ENCODE peak calls at places on chromosome 6, in seven cellular contexts. One of them, this sample, is unnamed.

GRCh38 chr6:452301-453067 is 60.9 kb downstream of the IRF4 start:
- DNase-seq in sigmoid colon: no peak
- DNase-seq in astrocyte: no peak
- DNase-seq in upper lobe of right lung: no peak
- DNase-seq in adrenal gland: no peak
- DNase-seq in heart right ventricle: no peak
- DNase-seq in K562: no peak
- DNase-seq in this sample: no peak

GRCh38 chr6:99589290-99589672 is 17.4 kb upstream of the PRDM13 start:
- DNase-seq in sigmoid colon: peak; percentile 59
- DNase-seq in astrocyte: no peak
- DNase-seq in upper lobe of right lung: no peak
- DNase-seq in adrenal gland: no peak
- DNase-seq in heart right ventricle: no peak
- DNase-seq in K562: no peak
- DNase-seq in this sample: peak; percentile 18

GRCh38 chr6:161233986-161234620 is 39.8 kb downstream of the AGPAT4 start:
- DNase-seq in sigmoid colon: peak; percentile 94
- DNase-seq in astrocyte: peak; percentile 90
- DNase-seq in upper lobe of right lung: no peak
- DNase-seq in adrenal gland: peak; percentile 83
- DNase-seq in heart right ventricle: peak; percentile 61
- DNase-seq in K562: no peak
- DNase-seq in this sample: no peak

GRCh38 chr6:28863607-28864320 is 60.0 kb downstream of the TRIM27 start:
- DNase-seq in sigmoid colon: peak; percentile 86
- DNase-seq in astrocyte: peak; percentile 55
- DNase-seq in upper lobe of right lung: peak; percentile 83
- DNase-seq in adrenal gland: peak; percentile 75
- DNase-seq in heart right ventricle: peak; percentile 62
- DNase-seq in K562: peak; percentile 92
- DNase-seq in this sample: peak; percentile 87

GRCh38 chr6:146913842-146914562 is 290.2 kb upstream of the STXBP5 start:
- DNase-seq in sigmoid colon: peak; percentile 82
- DNase-seq in astrocyte: peak; percentile 99
- DNase-seq in upper lobe of right lung: peak; percentile 82
- DNase-seq in adrenal gland: peak; percentile 93
- DNase-seq in heart right ventricle: peak; percentile 51
- DNase-seq in K562: peak; percentile 94
- DNase-seq in this sample: peak; percentile 48

GRCh38 chr6:116446399-116446798 is 14.8 kb upstream of the CALHM6 start:
- DNase-seq in sigmoid colon: no peak
- DNase-seq in astrocyte: peak; percentile 53
- DNase-seq in upper lobe of right lung: no peak
- DNase-seq in adrenal gland: no peak
- DNase-seq in heart right ventricle: no peak
- DNase-seq in K562: no peak
- DNase-seq in this sample: no peak

GRCh38 chr6:54772610-54773009 is 74.0 kb upstream of the FAM83B start:
- DNase-seq in sigmoid colon: no peak
- DNase-seq in astrocyte: no peak
- DNase-seq in upper lobe of right lung: no peak
- DNase-seq in adrenal gland: no peak
- DNase-seq in heart right ventricle: no peak
- DNase-seq in K562: no peak
- DNase-seq in this sample: no peak

GRCh38 chr6:143092768-143093167 is 32.1 kb downstream of the AIG1 start:
- DNase-seq in sigmoid colon: no peak
- DNase-seq in astrocyte: no peak
- DNase-seq in upper lobe of right lung: no peak
- DNase-seq in adrenal gland: no peak
- DNase-seq in heart right ventricle: no peak
- DNase-seq in K562: no peak
- DNase-seq in this sample: no peak

GRCh38 chr6:111119550-111120329 is 32.4 kb downstream of the SLC16A10 start:
- DNase-seq in sigmoid colon: no peak
- DNase-seq in astrocyte: no peak
- DNase-seq in upper lobe of right lung: no peak
- DNase-seq in adrenal gland: no peak
- DNase-seq in heart right ventricle: no peak
- DNase-seq in K562: no peak
- DNase-seq in this sample: no peak

GRCh38 chr6:94074764-94075163 is 655.4 kb upstream of the EPHA7 start:
- DNase-seq in sigmoid colon: no peak
- DNase-seq in astrocyte: no peak
- DNase-seq in upper lobe of right lung: no peak
- DNase-seq in adrenal gland: no peak
- DNase-seq in heart right ventricle: no peak
- DNase-seq in K562: no peak
- DNase-seq in this sample: no peak

GRCh38 chr6:67736816-67737215 is 898.3 kb upstream of the ADGRB3 start:
- DNase-seq in sigmoid colon: no peak
- DNase-seq in astrocyte: peak; percentile 54
- DNase-seq in upper lobe of right lung: no peak
- DNase-seq in adrenal gland: no peak
- DNase-seq in heart right ventricle: no peak
- DNase-seq in K562: no peak
- DNase-seq in this sample: no peak

GRCh38 chr6:13415276-13415675 is 72.1 kb downstream of the GFOD1 start:
- DNase-seq in sigmoid colon: no peak
- DNase-seq in astrocyte: no peak
- DNase-seq in upper lobe of right lung: no peak
- DNase-seq in adrenal gland: no peak
- DNase-seq in heart right ventricle: no peak
- DNase-seq in K562: no peak
- DNase-seq in this sample: no peak
- H3K4me1 ChIP-seq in sigmoid colon: peaks cover 11% of the 10 kb centered on the region
- H3K4me1 ChIP-seq in astrocyte: peaks cover 9% of the 10 kb centered on the region
- H3K4me1 ChIP-seq in upper lobe of right lung: peaks cover 66% of the 10 kb centered on the region
- H3K4me1 ChIP-seq in adrenal gland: no peaks in the 10 kb centered on the region
- H3K4me1 ChIP-seq in heart right ventricle: peaks cover 81% of the 10 kb centered on the region
- H3K4me1 ChIP-seq in K562: no peaks in the 10 kb centered on the region
- H3K4me1 ChIP-seq in this sample: no peaks in the 10 kb centered on the region

DNA sequence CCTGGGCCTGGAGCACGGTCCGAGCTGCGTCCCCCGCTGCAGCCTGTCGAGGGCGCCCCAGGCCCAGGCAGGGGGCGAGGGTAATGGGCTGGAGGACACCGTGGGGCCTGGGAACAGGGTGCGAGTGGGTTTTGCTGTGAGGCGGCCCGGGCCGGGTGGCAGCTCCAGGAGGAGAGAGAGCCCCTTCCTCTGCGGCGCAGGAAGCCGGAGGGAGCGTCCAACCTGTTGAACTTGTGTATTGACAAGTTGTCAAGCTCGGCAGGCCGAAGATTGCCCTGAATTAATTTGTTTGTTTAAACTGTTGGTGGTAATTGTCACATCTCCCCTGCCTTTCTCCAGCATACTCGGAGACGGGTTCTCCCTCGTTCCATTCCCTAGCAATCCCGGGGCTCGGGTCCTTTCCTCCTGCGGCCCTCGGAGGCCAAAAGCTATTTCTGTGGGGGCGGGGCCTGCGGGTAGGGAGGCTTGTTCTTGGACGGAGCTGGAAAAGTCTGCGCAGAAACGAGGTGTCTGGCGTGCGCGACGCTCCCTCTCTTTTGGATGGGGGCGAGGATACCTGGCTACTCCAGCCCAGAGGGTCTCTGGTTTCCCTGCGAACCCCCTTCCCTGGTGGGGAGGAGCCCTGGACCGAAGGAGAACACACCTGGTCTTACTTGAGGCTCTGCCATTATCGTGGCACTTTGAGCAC is 9.9 kb downstream of the NR2E1 start:
- DNase-seq in sigmoid colon: no peak
- DNase-seq in astrocyte: no peak
- DNase-seq in upper lobe of right lung: peak; percentile 69
- DNase-seq in adrenal gland: peak; percentile 57
- DNase-seq in heart right ventricle: no peak
- DNase-seq in K562: peak; percentile 30
- DNase-seq in this sample: peak; percentile 36
- H3K4me3 ChIP-seq in sigmoid colon: no peak overlapping the region
- H3K4me3 ChIP-seq in astrocyte: no peak overlapping the region
- H3K4me3 ChIP-seq in upper lobe of right lung: peak overlapping the region; percentile 31
- H3K4me3 ChIP-seq in adrenal gland: no peak overlapping the region
- H3K4me3 ChIP-seq in heart right ventricle: peak overlapping the region; percentile 16
- H3K4me3 ChIP-seq in K562: peak overlapping the region; percentile 7
- H3K4me3 ChIP-seq in this sample: peak overlapping the region; percentile 37

DNA sequence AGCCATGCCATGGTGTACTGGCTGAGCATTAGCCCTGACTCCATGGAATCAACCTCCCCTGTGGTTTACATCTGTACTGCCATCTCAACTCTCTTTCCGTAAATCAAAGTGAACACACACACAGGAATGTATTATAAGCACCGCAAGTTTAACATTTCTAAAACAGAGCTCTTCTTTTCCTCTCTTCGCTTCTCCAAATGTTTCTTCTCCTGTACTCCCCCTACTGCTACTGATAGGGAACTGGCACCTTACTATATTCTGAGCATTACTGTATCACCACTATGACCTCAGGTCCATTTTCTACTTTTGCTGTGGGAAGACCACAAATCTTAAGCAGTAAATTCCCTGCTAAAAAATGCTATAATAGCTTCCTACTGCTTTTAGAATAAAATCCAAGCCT is 101.2 kb downstream of the NUS1 start:
- DNase-seq in sigmoid colon: no peak
- DNase-seq in astrocyte: peak; percentile 10
- DNase-seq in upper lobe of right lung: no peak
- DNase-seq in adrenal gland: no peak
- DNase-seq in heart right ventricle: no peak
- DNase-seq in K562: no peak
- DNase-seq in this sample: no peak
- TF ChIP-seq CTCF in sigmoid colon: no peak
- TF ChIP-seq CTCF in astrocyte: no peak
- TF ChIP-seq CTCF in upper lobe of right lung: peak; percentile 23
- TF ChIP-seq CTCF in adrenal gland: no peak
- TF ChIP-seq CTCF in heart right ventricle: no peak
- TF ChIP-seq CTCF in K562: peak; percentile 33
- TF ChIP-seq CTCF in this sample: no peak

GRCh38 chr6:10522929-10523573 is 1.9 kb downstream of the GCNT2 start:
- DNase-seq in sigmoid colon: no peak
- DNase-seq in astrocyte: no peak
- DNase-seq in upper lobe of right lung: no peak
- DNase-seq in adrenal gland: no peak
- DNase-seq in heart right ventricle: no peak
- DNase-seq in K562: peak; percentile 35
- DNase-seq in this sample: peak; percentile 41
- H3K4me1 ChIP-seq in sigmoid colon: peaks cover 10% of the 10 kb centered on the region
- H3K4me1 ChIP-seq in astrocyte: peaks cover 23% of the 10 kb centered on the region
- H3K4me1 ChIP-seq in upper lobe of right lung: peaks cover 15% of the 10 kb centered on the region
- H3K4me1 ChIP-seq in adrenal gland: no peaks in the 10 kb centered on the region
- H3K4me1 ChIP-seq in heart right ventricle: peaks cover 24% of the 10 kb centered on the region
- H3K4me1 ChIP-seq in K562: peaks cover 24% of the 10 kb centered on the region
- H3K4me1 ChIP-seq in this sample: peaks cover 37% of the 10 kb centered on the region

GRCh38 chr6:4023240-4023639 is 55.7 kb downstream of the FAM217A start:
- DNase-seq in sigmoid colon: no peak
- DNase-seq in astrocyte: no peak
- DNase-seq in upper lobe of right lung: no peak
- DNase-seq in adrenal gland: no peak
- DNase-seq in heart right ventricle: no peak
- DNase-seq in K562: no peak
- DNase-seq in this sample: no peak
- H3K4me3 ChIP-seq in sigmoid colon: no peak overlapping the region
- H3K4me3 ChIP-seq in astrocyte: peak overlapping the region; percentile 7
- H3K4me3 ChIP-seq in upper lobe of right lung: peak overlapping the region; percentile 86
- H3K4me3 ChIP-seq in adrenal gland: no peak overlapping the region
- H3K4me3 ChIP-seq in heart right ventricle: no peak overlapping the region
- H3K4me3 ChIP-seq in K562: peak overlapping the region; percentile 80
- H3K4me3 ChIP-seq in this sample: no peak overlapping the region

This sample was measured in Caco-2.